ENCODE peak calls at places on chromosomes 5 and 9, in nine cellular contexts. G is IMR-90, V is DND-41, N is WERI-Rb-1, P is mucosa of descending colon, X is prostate gland, E is uterus, I is neural progenitor cell, J is kidney. B is an unnamed sample. For H3K36me3, the result is how much of the 10 kb centered on the place peaks cover.

GRCh38 chr5:73032635-73033034 is 76.8 kb downstream of the FCHO2 start:
- DNase-seq in N (no peak), J (no peak), G (no peak), I (no peak), V (no peak), P (no peak), E (no peak), X (no peak), B (no peak)

GRCh38 chr5:140631831-140632365 is 1.1 kb downstream of the CD14 start:
- DNase-seq in P (no peak), N (peak), V (no peak), E (no peak), J (peak), X (no peak), G (no peak), I (no peak), B (no peak)

GRCh38 chr9:111839981-111840380 is 45.2 kb upstream of the SHOC1 start:
- DNase-seq in N (no peak), X (no peak), E (no peak), J (no peak), G (peak), P (no peak), V (no peak), I (no peak), B (no peak)

GRCh38 chr5:1500411-1501091 is 23.2 kb downstream of the LPCAT1 start:
- DNase-seq in X (peak), P (no peak), V (no peak), N (no peak), I (no peak), G (no peak), E (peak), J (no peak), B (no peak)

GRCh38 chr5:36683821-36684434 is 77.5 kb downstream of the SLC1A3 start:
- DNase-seq in I (peak), V (no peak), N (no peak), X (no peak), J (peak), E (no peak), G (peak), P (no peak), B (peak)

GRCh38 chr5:176365663-176366574 is 632 bp downstream of the ARL10 start:
- DNase-seq in G (peak), I (peak), V (no peak), X (no peak), N (no peak), P (peak), J (peak), E (peak), B (no peak)

GRCh38 chr5:10590226-10591047 is 26.6 kb downstream of the ANKRD33B start:
- DNase-seq in E (no peak), X (no peak), N (no peak), V (no peak), P (no peak), I (peak), G (peak), J (no peak), B (peak)

GRCh38 chr5:17305024-17305423 is 87.6 kb downstream of the BASP1 start:
- DNase-seq in E (no peak), X (no peak), N (no peak), G (peak), I (no peak), J (no peak), V (no peak), P (no peak), B (no peak)

GRCh38 chr9:278651-279050 is 64.0 kb downstream of the DOCK8 start:
- DNase-seq in G (no peak), X (no peak), I (no peak), J (no peak), P (no peak), E (no peak), V (no peak), N (no peak), B (no peak)

GRCh38 chr9:101738566-101739183 is at the start of gene GRIN3A:
- DNase-seq in J (peak), N (peak), I (peak), P (peak), E (no peak), X (peak), G (no peak), V (no peak), B (no peak)

GRCh38 chr9:134991808-134992754 is 74.4 kb upstream of the FCN1 start:
- DNase-seq in I (no peak), G (no peak), X (no peak), V (no peak), P (no peak), N (peak), J (peak), E (no peak), B (no peak)

GRCh38 chr9:6566409-6567139 is 79.0 kb downstream of the GLDC start:
- DNase-seq in V (no peak), G (peak), N (no peak), I (no peak), J (no peak), E (no peak), X (no peak), P (no peak), B (peak)

GRCh38 chr5:67246546-67246945 is 49.9 kb upstream of the CD180 start:
- DNase-seq in I (no peak), J (no peak), N (no peak), E (no peak), P (no peak), V (no peak), X (no peak), G (no peak), B (no peak)

GRCh38 chr9:31137850-31138160 is 1246.6 kb upstream of the ACO1 start:
- DNase-seq in N (no peak), V (no peak), J (no peak), I (no peak), E (no peak), P (no peak), X (no peak), G (no peak), B (no peak)

GRCh38 chr5:168011096-168011495 is 280.3 kb upstream of the WWC1 start:
- DNase-seq in J (no peak), E (no peak), N (no peak), G (no peak), X (no peak), I (no peak), V (no peak), P (no peak), B (no peak)

GRCh38 chr5:152942633-152943336 is 537.7 kb upstream of the NMUR2 start:
- DNase-seq in G (no peak), E (no peak), N (peak), X (no peak), V (no peak), I (no peak), P (no peak), J (no peak), B (no peak)

GRCh38 chr9:87075537-87075936 is 128.2 kb upstream of the GAS1 start:
- DNase-seq in P (no peak), I (no peak), J (no peak), V (no peak), E (no peak), N (no peak), G (no peak), X (no peak), B (no peak)

GRCh38 chr9:120942186-120943001 is 15.8 kb upstream of the TRAF1 start:
- DNase-seq in X (peak), J (no peak), G (no peak), N (no peak), V (no peak), E (peak), P (no peak), I (peak), B (no peak)

GRCh38 chr9:70668751-70669150 is 254.3 kb upstream of the KLF9 start:
- DNase-seq in X (no peak), E (no peak), V (no peak), J (no peak), G (no peak), P (no peak), I (no peak), N (no peak), B (no peak)

GRCh38 chr5:121873409-121873808 is 21.7 kb downstream of the FTMT start:
- DNase-seq in E (no peak), N (no peak), I (no peak), X (no peak), J (no peak), G (no peak), P (no peak), V (no peak), B (no peak)

GRCh38 chr5:132434813-132435286 is 55.7 kb downstream of the IRF1 start:
- DNase-seq in G (no peak), V (no peak), P (no peak), J (no peak), I (no peak), X (peak), E (no peak), N (no peak), B (no peak)

DNA sequence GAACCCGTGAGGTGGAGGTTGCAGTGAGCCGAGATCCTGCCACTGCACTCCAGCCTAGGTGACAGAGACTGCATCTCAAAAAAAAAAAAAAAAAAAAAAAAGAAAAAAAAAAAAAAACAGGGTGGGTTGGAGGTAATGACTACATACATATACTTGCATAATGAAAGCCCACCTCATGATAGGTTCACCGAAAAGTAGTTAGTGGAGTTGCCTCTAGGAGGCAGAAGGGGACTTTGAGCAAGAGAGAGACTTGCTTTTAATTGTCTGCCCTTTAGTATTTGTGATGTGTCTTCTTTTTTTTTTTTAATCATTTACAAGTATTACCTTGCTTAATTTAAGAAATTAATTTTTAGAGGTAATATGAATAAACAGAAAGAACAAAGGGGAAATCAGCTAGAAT is 99.8 kb downstream of the PPARGC1B start:
- DNase-seq in N (no peak), P (no peak), X (no peak), E (no peak), J (no peak), I (peak), G (no peak), V (no peak), B (no peak)
- H3K36me3 ChIP-seq in N (under half), P (under half), X (under half), E (under half), J (under half), I (under half), G (under half), V (under half), B (under half)

GRCh38 chr5:31469466-31469865 is 62.4 kb downstream of the DROSHA start:
- DNase-seq in P (no peak), V (no peak), X (no peak), I (no peak), G (no peak), N (no peak), J (no peak), E (no peak), B (no peak)

GRCh38 chr5:31471040-31471439 is 60.9 kb downstream of the DROSHA start:
- DNase-seq in N (no peak), E (no peak), P (no peak), V (no peak), G (no peak), I (no peak), J (no peak), X (no peak), B (no peak)

GRCh38 chr5:31471916-31472315 is 60.0 kb downstream of the DROSHA start:
- DNase-seq in P (no peak), N (no peak), X (no peak), J (no peak), G (no peak), E (no peak), I (no peak), V (no peak), B (no peak)

GRCh38 chr5:31469886-31470285 is 62.0 kb downstream of the DROSHA start:
- DNase-seq in I (no peak), P (no peak), J (no peak), E (no peak), X (no peak), N (no peak), G (peak), V (no peak), B (no peak)

GRCh38 chr5:31470608-31471007 is 61.3 kb downstream of the DROSHA start:
- DNase-seq in V (no peak), N (no peak), I (no peak), G (peak), E (no peak), X (no peak), P (peak), J (peak), B (no peak)
- H3K36me3 ChIP-seq in V (half or more), N (half or more), I (under half), G (under half), E (under half), X (under half), P (under half), J (under half), B (under half)

GRCh38 chr5:64298586-64298985 is 132.9 kb downstream of the RNF180 start:
- DNase-seq in X (no peak), E (no peak), P (no peak), V (no peak), G (no peak), N (no peak), J (no peak), I (peak), B (no peak)
- H3K36me3 ChIP-seq in X (under half), E (under half), P (under half), V (under half), G (under half), N (under half), J (under half), I (under half), B (under half)

DNA sequence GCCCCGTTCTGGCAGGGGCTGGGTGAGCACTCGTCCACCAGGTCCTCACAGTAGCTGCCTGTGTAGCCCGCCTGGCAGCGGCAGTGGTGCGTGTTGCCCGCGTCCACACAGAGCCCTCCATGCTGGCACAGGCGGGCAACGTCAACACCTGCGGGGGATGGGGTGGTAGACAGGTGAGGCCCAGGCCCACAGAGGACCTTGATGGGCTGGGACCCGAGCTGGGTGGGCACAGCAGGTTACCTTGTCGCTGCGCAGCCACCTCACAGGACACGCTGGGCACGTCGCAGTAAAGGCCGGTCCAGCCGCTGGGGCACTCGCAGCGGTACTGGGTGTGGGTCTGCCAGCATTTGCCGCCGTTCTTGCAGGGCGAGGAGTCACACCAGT is 25.1 kb upstream of the SEC16A start:
- DNase-seq in V (no peak), X (no peak), N (no peak), I (no peak), E (no peak), P (no peak), G (no peak), J (no peak), B (no peak)
- H3K36me3 ChIP-seq in V (half or more), X (under half), N (half or more), I (under half), E (under half), P (under half), G (half or more), J (under half), B (half or more)

GRCh38 chr9:133474215-133474614 is 4.7 kb downstream of the SLC2A6 start:
- DNase-seq in V (no peak), J (no peak), P (no peak), X (no peak), I (no peak), N (no peak), G (no peak), E (no peak), B (no peak)

GRCh38 chr9:133471551-133472276 is 7.2 kb downstream of the SLC2A6 start:
- DNase-seq in N (no peak), I (no peak), P (no peak), V (no peak), X (no peak), E (no peak), J (no peak), G (no peak), B (no peak)

GRCh38 chr9:133473743-133474142 is 5.2 kb downstream of the SLC2A6 start:
- DNase-seq in J (peak), P (no peak), X (no peak), V (no peak), G (no peak), I (no peak), E (no peak), N (no peak), B (no peak)

GRCh38 chr9:133472277-133472645 is 6.6 kb downstream of the SLC2A6 start:
- DNase-seq in P (no peak), J (peak), X (no peak), V (no peak), N (no peak), I (no peak), E (no peak), G (no peak), B (no peak)

GRCh38 chr9:133472753-133473378 is 6.0 kb downstream of the SLC2A6 start:
- DNase-seq in P (no peak), J (peak), E (no peak), X (no peak), N (no peak), I (no peak), V (no peak), G (no peak), B (no peak)
- H3K36me3 ChIP-seq in P (under half), J (under half), E (under half), X (under half), N (under half), I (under half), V (under half), G (under half), B (under half)

DNA sequence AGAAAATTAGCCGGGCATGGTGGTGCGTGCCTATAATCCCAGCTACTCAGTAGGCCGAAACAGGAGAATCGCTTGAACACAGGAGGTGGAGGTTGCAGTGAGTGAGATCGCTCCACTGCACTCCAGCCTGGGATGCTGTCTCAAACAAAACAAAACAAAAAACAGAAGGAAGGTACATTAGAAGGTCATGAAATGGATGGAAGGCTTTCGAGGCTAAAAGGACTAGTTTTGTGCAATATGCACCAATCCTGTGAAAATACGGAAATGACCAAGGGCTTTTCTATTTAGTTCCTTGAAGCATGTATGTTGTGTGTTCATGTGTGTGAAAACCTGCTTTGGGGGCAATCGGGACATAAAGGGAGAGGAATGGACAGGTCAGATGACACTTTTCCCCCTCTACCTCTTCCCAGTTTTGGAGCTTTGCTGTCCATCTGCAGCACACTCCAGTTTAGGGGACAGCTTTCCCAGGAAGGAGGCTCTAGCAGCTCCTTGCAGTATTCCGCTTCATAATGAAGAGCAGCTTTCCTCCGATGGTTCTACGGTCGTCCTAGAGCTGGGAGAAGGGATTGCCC is 15.0 kb downstream of the SPRY4 start:
- DNase-seq in X (no peak), J (no peak), P (no peak), I (no peak), G (no peak), N (no peak), E (no peak), V (no peak), B (no peak)
- H3K36me3 ChIP-seq in X (under half), J (under half), P (under half), I (under half), G (under half), N (under half), E (under half), V (under half), B (under half)

DNA sequence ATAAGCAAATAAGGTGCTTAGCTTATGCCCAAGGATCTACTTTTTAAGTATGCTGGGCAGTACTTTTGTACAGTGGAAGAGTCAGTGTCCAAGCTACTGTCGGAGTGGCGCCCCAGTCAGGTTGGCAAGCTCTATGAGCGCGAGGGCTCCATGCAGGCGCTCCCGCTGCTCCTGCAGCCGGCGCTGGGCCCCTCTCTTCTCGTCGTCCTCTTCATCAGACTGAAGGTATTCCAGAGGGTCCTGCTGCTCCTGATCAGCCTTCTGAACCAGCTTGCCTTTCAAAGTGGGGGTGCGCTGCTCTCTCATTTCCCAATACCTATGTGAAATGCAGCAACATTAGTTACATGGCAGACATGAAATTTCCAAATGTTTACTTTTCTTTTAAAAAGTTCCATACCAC is 4.6 kb upstream of the SLC35D2 start:
- DNase-seq in J (no peak), P (no peak), V (no peak), E (no peak), N (no peak), G (no peak), I (no peak), X (no peak), B (no peak)
- H3K36me3 ChIP-seq in J (under half), P (under half), V (half or more), E (under half), N (half or more), G (under half), I (under half), X (under half), B (under half)

GRCh38 chr5:173916233-173916632 is 28.1 kb downstream of the CPEB4 start:
- DNase-seq in X (no peak), E (no peak), I (no peak), V (no peak), G (no peak), P (no peak), N (no peak), J (no peak), B (no peak)

GRCh38 chr5:173915310-173916005 is 27.3 kb downstream of the CPEB4 start:
- DNase-seq in I (no peak), X (no peak), J (no peak), E (no peak), V (no peak), G (no peak), N (no peak), P (no peak), B (no peak)

GRCh38 chr5:173911623-173912022 is 23.5 kb downstream of the CPEB4 start:
- DNase-seq in V (no peak), X (no peak), G (no peak), J (no peak), P (no peak), N (no peak), E (no peak), I (no peak), B (no peak)

GRCh38 chr5:173910215-173910614 is 22.1 kb downstream of the CPEB4 start:
- DNase-seq in X (no peak), J (no peak), V (no peak), E (no peak), N (no peak), I (no peak), P (no peak), G (no peak), B (no peak)

GRCh38 chr5:173913686-173914321 is 25.7 kb downstream of the CPEB4 start:
- DNase-seq in V (no peak), I (no peak), N (no peak), P (no peak), E (no peak), J (no peak), G (no peak), X (no peak), B (no peak)
- H3K36me3 ChIP-seq in V (under half), I (under half), N (under half), P (under half), E (under half), J (under half), G (under half), X (under half), B (under half)